ENCODE peak calls at places on chromosomes 12 and 14, in five cellular contexts. One of them, this sample, is unnamed.

GRCh38 chr14:103542545-103543088 is 13.6 kb downstream of the TRMT61A start:
- DNase-seq in smooth muscle cell of the brain vasculature: no peak
- DNase-seq in AG08395: peak
- DNase-seq in lower lobe of right lung: peak
- DNase-seq in colonic mucosa: no peak
- DNase-seq in this sample: peak

GRCh38 chr12:34400986-34401658 is 378.8 kb downstream of the ALG10 start:
- DNase-seq in lower lobe of right lung: peak
- DNase-seq in smooth muscle cell of the brain vasculature: no peak
- DNase-seq in colonic mucosa: peak
- DNase-seq in AG08395: no peak
- DNase-seq in this sample: no peak

GRCh38 chr14:24372701-24373416 is 4.9 kb downstream of the NFATC4 start:
- DNase-seq in smooth muscle cell of the brain vasculature: no peak
- DNase-seq in AG08395: no peak
- DNase-seq in lower lobe of right lung: no peak
- DNase-seq in colonic mucosa: no peak
- DNase-seq in this sample: no peak

GRCh38 chr12:120101182-120101581 is 15.4 kb downstream of the RAB35 start:
- DNase-seq in AG08395: no peak
- DNase-seq in colonic mucosa: no peak
- DNase-seq in lower lobe of right lung: no peak
- DNase-seq in smooth muscle cell of the brain vasculature: no peak
- DNase-seq in this sample: no peak

GRCh38 chr12:26789731-26790644 is 43.0 kb downstream of the ITPR2 start:
- DNase-seq in smooth muscle cell of the brain vasculature: no peak
- DNase-seq in colonic mucosa: peak
- DNase-seq in lower lobe of right lung: no peak
- DNase-seq in AG08395: peak
- DNase-seq in this sample: no peak

GRCh38 chr12:104596128-104596799 is 139.5 kb downstream of the CHST11 start:
- DNase-seq in lower lobe of right lung: no peak
- DNase-seq in smooth muscle cell of the brain vasculature: no peak
- DNase-seq in AG08395: peak
- DNase-seq in colonic mucosa: no peak
- DNase-seq in this sample: no peak

GRCh38 chr12:120971299-120972180 is 6.8 kb upstream of the HNF1A start:
- DNase-seq in lower lobe of right lung: peak
- DNase-seq in colonic mucosa: no peak
- DNase-seq in smooth muscle cell of the brain vasculature: peak
- DNase-seq in AG08395: peak
- DNase-seq in this sample: peak

GRCh38 chr12:132131229-132131628 is 12.9 kb downstream of the DDX51 start:
- DNase-seq in smooth muscle cell of the brain vasculature: no peak
- DNase-seq in colonic mucosa: no peak
- DNase-seq in AG08395: no peak
- DNase-seq in lower lobe of right lung: no peak
- DNase-seq in this sample: no peak

GRCh38 chr12:102364709-102365108 is 115.7 kb downstream of the IGF1 start:
- DNase-seq in AG08395: no peak
- DNase-seq in lower lobe of right lung: no peak
- DNase-seq in colonic mucosa: no peak
- DNase-seq in smooth muscle cell of the brain vasculature: no peak
- DNase-seq in this sample: no peak

This sample was measured in NCI-H1436.